ENCODE peak calls at places on chromosomes 7 and 10, in eight cellular contexts. P, B, F, K, S, V, W and O are unnamed samples.

GRCh38 chr7:112357136-112357535 is 93.1 kb upstream of the IFRD1 start:
- DNase-seq in B (no peak), S (no peak), P (no peak), K (no peak), V (no peak), F (no peak), W (no peak), O (no peak)

GRCh38 chr7:71637578-71637977 is 505.6 kb downstream of the GALNT17 start:
- DNase-seq in F (no peak), S (no peak), W (no peak), V (no peak), B (no peak), P (no peak), K (peak; percentile 82), O (no peak)

GRCh38 chr10:63558132-63558784 is 37.1 kb downstream of the REEP3 start:
- DNase-seq in B (no peak), V (no peak), K (no peak), W (no peak), S (no peak), P (no peak), F (no peak), O (no peak)

GRCh38 chr10:23343591-23344225 is 889 bp downstream of the C10orf67 start:
- DNase-seq in K (peak; percentile 40), S (peak; percentile 24), B (peak; percentile 70), W (peak; percentile 55), V (peak; percentile 77), F (peak; percentile 71), P (no peak), O (peak; percentile 93)

GRCh38 chr7:92645114-92645497 is 54.9 kb upstream of the FAM133B start:
- DNase-seq in W (no peak), V (no peak), B (no peak), P (no peak), F (no peak), K (no peak), S (no peak), O (no peak)

GRCh38 chr10:6033954-6034353 is 28.2 kb downstream of the IL2RA start:
- DNase-seq in F (no peak), B (no peak), P (no peak), S (no peak), V (no peak), K (peak; percentile 61), W (no peak), O (no peak)

GRCh38 chr10:113300628-113301027 is 252.2 kb upstream of the HABP2 start:
- DNase-seq in P (no peak), V (no peak), F (no peak), B (no peak), W (no peak), S (no peak), K (no peak), O (no peak)

GRCh38 chr7:88927-89921 is 103.1 kb upstream of the FAM20C start:
- DNase-seq in W (peak; percentile 92), S (peak; percentile 64), F (peak; percentile 80), B (no peak), P (no peak), K (peak; percentile 98), V (no peak), O (peak; percentile 85)

GRCh38 chr7:19060870-19061269 is 56.6 kb downstream of the TWIST1 start:
- DNase-seq in S (no peak), B (no peak), V (no peak), K (peak; percentile 60), P (no peak), W (peak; percentile 19), F (no peak), O (no peak)

GRCh38 chr7:120583835-120584586 is 273.9 kb downstream of the TSPAN12 start:
- DNase-seq in V (no peak), B (no peak), K (peak; percentile 89), F (peak; percentile 69), P (no peak), W (peak; percentile 5), S (no peak), O (no peak)

GRCh38 chr7:3029138-3029537 is 14.5 kb downstream of the CARD11 start:
- DNase-seq in W (no peak), B (no peak), V (no peak), S (no peak), F (no peak), P (peak; percentile 45), K (no peak), O (no peak)

GRCh38 chr10:43078986-43079273 is 2.1 kb downstream of the RET start:
- DNase-seq in P (no peak), W (no peak), S (no peak), F (peak; percentile 38), K (no peak), B (peak; percentile 43), V (peak; percentile 50), O (no peak)

GRCh38 chr10:35797187-35797586 is 155.1 kb upstream of the FZD8 start:
- DNase-seq in P (no peak), V (no peak), K (peak; percentile 38), W (no peak), F (no peak), B (no peak), S (no peak), O (no peak)

GRCh38 chr7:8063706-8064297 is 95.2 kb downstream of the GLCCI1 start:
- DNase-seq in K (peak; percentile 38), W (peak; percentile 65), V (no peak), F (no peak), B (no peak), S (no peak), P (no peak), O (no peak)

GRCh38 chr10:91410638-91411367 is 659 bp downstream of the HECTD2 start:
- DNase-seq in K (peak; percentile 64), B (no peak), W (no peak), S (no peak), P (peak; percentile 81), F (no peak), V (no peak), O (no peak)

GRCh38 chr7:106176414-106177294 is 64.5 kb upstream of the SYPL1 start:
- DNase-seq in W (peak; percentile 52), F (peak; percentile 88), P (peak; percentile 91), B (peak; percentile 87), S (peak; percentile 75), V (peak; percentile 86), K (peak; percentile 70), O (peak; percentile 93)

GRCh38 chr7:106177738-106178592 is 65.9 kb upstream of the SYPL1 start:
- DNase-seq in S (no peak), P (no peak), F (no peak), K (no peak), B (no peak), V (no peak), W (no peak), O (no peak)

GRCh38 chr7:106179256-106179655 is 67.1 kb upstream of the SYPL1 start:
- DNase-seq in K (no peak), P (no peak), B (no peak), S (no peak), F (no peak), V (no peak), W (no peak), O (no peak)

GRCh38 chr7:106177295-106177690 is 65.2 kb upstream of the SYPL1 start:
- DNase-seq in K (no peak), B (no peak), F (no peak), P (no peak), S (no peak), V (no peak), W (no peak), O (no peak)

GRCh38 chr7:106178593-106179134 is 66.6 kb upstream of the SYPL1 start:
- DNase-seq in B (no peak), S (no peak), V (no peak), F (peak; percentile 61), W (peak; percentile 55), K (peak; percentile 67), P (no peak), O (no peak)
- TF ChIP-seq CTCF in B (no peak), S (no peak), V (no peak), F (peak; percentile 59), W (peak; percentile 37), K (peak; percentile 47), P (no peak), O (no peak)

GRCh38 chr10:78436706-78437406 is 403.2 kb downstream of the RPS24 start:
- DNase-seq in K (no peak), P (peak; percentile 47), S (no peak), V (no peak), F (no peak), W (no peak), B (no peak), O (no peak)

GRCh38 chr10:78438094-78438906 is 404.6 kb downstream of the RPS24 start:
- DNase-seq in P (peak; percentile 60), B (no peak), S (no peak), W (no peak), K (no peak), F (no peak), V (no peak), O (no peak)

GRCh38 chr10:78441010-78441409 is 407.3 kb downstream of the RPS24 start:
- DNase-seq in V (no peak), S (no peak), P (peak; percentile 3), F (no peak), K (no peak), W (no peak), B (no peak), O (no peak)

GRCh38 chr10:78437407-78437768 is 403.7 kb downstream of the RPS24 start:
- DNase-seq in P (peak; percentile 15), W (no peak), S (no peak), V (no peak), K (no peak), B (no peak), F (no peak), O (no peak)

DNA sequence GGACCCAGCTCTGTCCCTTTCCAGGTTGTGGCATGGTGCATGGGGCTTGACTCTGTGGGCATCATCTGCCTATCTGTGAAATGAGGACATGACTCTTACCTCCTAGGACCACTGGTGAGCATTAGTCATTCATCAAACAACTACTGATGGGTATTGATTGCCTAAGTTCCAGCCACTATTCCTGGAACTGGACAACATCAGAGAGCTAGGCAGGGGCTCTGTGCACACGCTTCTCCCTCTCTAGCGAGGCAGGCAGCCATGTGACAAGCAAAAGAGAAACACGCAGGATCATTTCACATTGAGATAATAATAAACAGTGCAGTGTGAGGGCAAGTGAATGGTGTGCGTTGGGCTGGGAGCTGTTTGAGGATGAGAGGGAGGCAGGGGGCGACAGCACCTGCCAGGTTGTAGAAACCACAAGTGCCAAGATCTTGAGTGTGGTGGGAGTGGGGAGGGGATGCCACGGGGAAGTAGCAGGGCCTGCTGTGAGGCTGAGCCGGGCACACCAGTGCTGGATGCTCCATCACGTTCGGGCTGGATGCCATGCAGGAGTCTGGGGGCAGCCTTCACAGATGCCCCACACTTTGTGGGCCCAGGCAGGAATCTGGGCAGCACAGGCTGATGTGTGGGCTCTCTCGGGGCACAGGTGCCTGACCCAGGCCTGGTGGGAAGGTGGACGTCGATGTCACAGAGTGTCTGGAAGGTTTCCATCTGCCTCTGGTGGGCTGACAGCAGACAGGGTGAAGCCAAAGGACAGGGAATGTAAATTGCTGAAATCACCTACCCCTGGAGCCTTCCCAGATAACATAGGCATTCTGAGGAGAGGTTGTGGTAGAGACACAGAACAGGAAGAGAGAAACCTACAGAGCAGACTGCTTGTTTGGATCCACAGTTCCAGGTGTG is 405.5 kb downstream of the RPS24 start:
- DNase-seq in B (no peak), V (no peak), S (no peak), F (no peak), K (no peak), P (peak; percentile 45), W (no peak), O (no peak)
- TF ChIP-seq CTCF in B (no peak), V (no peak), S (no peak), F (no peak), K (no peak), P (no peak), W (no peak), O (no peak)

GRCh38 chr10:109866168-109866994 is 56.9 kb downstream of the XPNPEP1 start:
- DNase-seq in W (no peak), P (no peak), V (peak; percentile 14), S (no peak), F (no peak), B (no peak), K (peak; percentile 11), O (no peak)
- TF ChIP-seq CTCF in W (no peak), P (no peak), V (peak; percentile 63), S (no peak), F (peak; percentile 48), B (no peak), K (peak; percentile 19), O (peak; percentile 23)

GRCh38 chr7:107661865-107662379 is 1.3 kb downstream of the SLC26A4 start:
- DNase-seq in S (no peak), W (no peak), P (no peak), F (no peak), B (no peak), K (no peak), V (no peak), O (no peak)
- TF ChIP-seq CTCF in S (no peak), W (no peak), P (no peak), F (no peak), B (no peak), K (no peak), V (no peak), O (no peak)